ENCODE peak calls at places on chromosomes 1 and 21, in seven cellular contexts. One of them, this sample, is unnamed.

GRCh38 chr1:156814571-156815260 is 1.9 kb downstream of the SH2D2A start:
- DNase-seq in A549: no peak
- DNase-seq in stomach: no peak
- DNase-seq in thyroid gland: no peak
- DNase-seq in sigmoid colon: no peak
- DNase-seq in tibial nerve: no peak
- DNase-seq in HepG2: no peak
- DNase-seq in this sample: no peak

GRCh38 chr1:201753492-201753891 is 75.5 kb upstream of the IPO9 start:
- DNase-seq in A549: no peak
- DNase-seq in stomach: no peak
- DNase-seq in thyroid gland: no peak
- DNase-seq in sigmoid colon: no peak
- DNase-seq in tibial nerve: no peak
- DNase-seq in HepG2: no peak
- DNase-seq in this sample: no peak

GRCh38 chr1:12087797-12088314 is 24.8 kb downstream of the TNFRSF8 start:
- DNase-seq in A549: no peak
- DNase-seq in stomach: no peak
- DNase-seq in thyroid gland: no peak
- DNase-seq in sigmoid colon: no peak
- DNase-seq in tibial nerve: no peak
- DNase-seq in HepG2: no peak
- DNase-seq in this sample: no peak

GRCh38 chr1:207711285-207711684 is 40.6 kb upstream of the CD46 start:
- DNase-seq in A549: peak; percentile 59
- DNase-seq in stomach: no peak
- DNase-seq in thyroid gland: no peak
- DNase-seq in sigmoid colon: no peak
- DNase-seq in tibial nerve: no peak
- DNase-seq in HepG2: peak; percentile 20
- DNase-seq in this sample: peak; percentile 18

GRCh38 chr21:43188712-43189151 is 19.9 kb downstream of the CRYAA start:
- DNase-seq in A549: no peak
- DNase-seq in stomach: peak; percentile 66
- DNase-seq in thyroid gland: peak; percentile 69
- DNase-seq in sigmoid colon: peak; percentile 86
- DNase-seq in tibial nerve: peak; percentile 11
- DNase-seq in HepG2: no peak
- DNase-seq in this sample: peak; percentile 48

GRCh38 chr1:175222296-175222938 is 29.8 kb upstream of the KIAA0040 start:
- DNase-seq in A549: no peak
- DNase-seq in stomach: no peak
- DNase-seq in thyroid gland: no peak
- DNase-seq in sigmoid colon: no peak
- DNase-seq in tibial nerve: no peak
- DNase-seq in HepG2: no peak
- DNase-seq in this sample: no peak

GRCh38 chr1:11501906-11502485 is 23.0 kb downstream of the DISP3 start:
- DNase-seq in A549: no peak
- DNase-seq in stomach: no peak
- DNase-seq in thyroid gland: no peak
- DNase-seq in sigmoid colon: peak; percentile 43
- DNase-seq in tibial nerve: no peak
- DNase-seq in HepG2: no peak
- DNase-seq in this sample: no peak

GRCh38 chr1:25477448-25478034 is 46.8 kb downstream of the MACO1 start:
- DNase-seq in A549: no peak
- DNase-seq in stomach: no peak
- DNase-seq in thyroid gland: no peak
- DNase-seq in sigmoid colon: no peak
- DNase-seq in tibial nerve: no peak
- DNase-seq in HepG2: no peak
- DNase-seq in this sample: no peak

GRCh38 chr1:84698151-84698651 is 7.9 kb upstream of the SSX2IP start:
- DNase-seq in A549: no peak
- DNase-seq in stomach: no peak
- DNase-seq in thyroid gland: no peak
- DNase-seq in sigmoid colon: no peak
- DNase-seq in tibial nerve: no peak
- DNase-seq in HepG2: no peak
- DNase-seq in this sample: no peak

GRCh38 chr1:119626146-119626545 is 21.9 kb downstream of the ZNF697 start:
- DNase-seq in A549: no peak
- DNase-seq in stomach: no peak
- DNase-seq in thyroid gland: no peak
- DNase-seq in sigmoid colon: no peak
- DNase-seq in tibial nerve: no peak
- DNase-seq in HepG2: no peak
- DNase-seq in this sample: no peak

GRCh38 chr1:179575497-179576314 is at the start of gene NPHS2:
- DNase-seq in A549: no peak
- DNase-seq in stomach: no peak
- DNase-seq in thyroid gland: no peak
- DNase-seq in sigmoid colon: no peak
- DNase-seq in tibial nerve: no peak
- DNase-seq in HepG2: no peak
- DNase-seq in this sample: no peak

GRCh38 chr1:6028042-6028895 is 17.4 kb upstream of the KCNAB2 start:
- DNase-seq in A549: no peak
- DNase-seq in stomach: peak; percentile 43
- DNase-seq in thyroid gland: no peak
- DNase-seq in sigmoid colon: no peak
- DNase-seq in tibial nerve: peak; percentile 38
- DNase-seq in HepG2: no peak
- DNase-seq in this sample: no peak

GRCh38 chr21:15003463-15004135 is 61.2 kb downstream of the NRIP1 start:
- DNase-seq in A549: no peak
- DNase-seq in stomach: no peak
- DNase-seq in thyroid gland: no peak
- DNase-seq in sigmoid colon: no peak
- DNase-seq in tibial nerve: no peak
- DNase-seq in HepG2: no peak
- DNase-seq in this sample: no peak

GRCh38 chr21:14768042-14768441 is 221.9 kb upstream of the SAMSN1 start:
- DNase-seq in A549: no peak
- DNase-seq in stomach: no peak
- DNase-seq in thyroid gland: no peak
- DNase-seq in sigmoid colon: no peak
- DNase-seq in tibial nerve: no peak
- DNase-seq in HepG2: no peak
- DNase-seq in this sample: no peak

GRCh38 chr1:55631508-55631907 is 416.3 kb upstream of the USP24 start:
- DNase-seq in A549: no peak
- DNase-seq in stomach: no peak
- DNase-seq in thyroid gland: no peak
- DNase-seq in sigmoid colon: no peak
- DNase-seq in tibial nerve: no peak
- DNase-seq in HepG2: no peak
- DNase-seq in this sample: no peak

GRCh38 chr1:45326627-45327591 is at the start of gene HPDL:
- DNase-seq in A549: peak; percentile 45
- DNase-seq in stomach: peak; percentile 66
- DNase-seq in thyroid gland: peak; percentile 72
- DNase-seq in sigmoid colon: peak; percentile 84
- DNase-seq in tibial nerve: peak; percentile 37
- DNase-seq in HepG2: no peak
- DNase-seq in this sample: peak; percentile 66

GRCh38 chr1:180229483-180230415 is at the start of gene LHX4:
- DNase-seq in A549: peak; percentile 76
- DNase-seq in stomach: no peak
- DNase-seq in thyroid gland: peak; percentile 25
- DNase-seq in sigmoid colon: peak; percentile 52
- DNase-seq in tibial nerve: no peak
- DNase-seq in HepG2: no peak
- DNase-seq in this sample: peak; percentile 34

GRCh38 chr1:3775498-3776230 is 3.1 kb downstream of the SMIM1 start:
- DNase-seq in A549: peak; percentile 66
- DNase-seq in stomach: peak; percentile 55
- DNase-seq in thyroid gland: peak; percentile 94
- DNase-seq in sigmoid colon: no peak
- DNase-seq in tibial nerve: no peak
- DNase-seq in HepG2: peak; percentile 94
- DNase-seq in this sample: peak; percentile 76

GRCh38 chr1:173205146-173206051 is 1.7 kb downstream of the TNFSF4 start:
- DNase-seq in A549: no peak
- DNase-seq in stomach: no peak
- DNase-seq in thyroid gland: no peak
- DNase-seq in sigmoid colon: peak; percentile 79
- DNase-seq in tibial nerve: peak; percentile 61
- DNase-seq in HepG2: peak; percentile 88
- DNase-seq in this sample: peak; percentile 44

GRCh38 chr1:16165548-16165947 is 9.7 kb upstream of the EPHA2 start:
- DNase-seq in A549: peak; percentile 69
- DNase-seq in stomach: no peak
- DNase-seq in thyroid gland: no peak
- DNase-seq in sigmoid colon: no peak
- DNase-seq in tibial nerve: no peak
- DNase-seq in HepG2: no peak
- DNase-seq in this sample: no peak

GRCh38 chr1:16162163-16162822 is 6.4 kb upstream of the EPHA2 start:
- DNase-seq in A549: no peak
- DNase-seq in stomach: peak; percentile 71
- DNase-seq in thyroid gland: no peak
- DNase-seq in sigmoid colon: no peak
- DNase-seq in tibial nerve: no peak
- DNase-seq in HepG2: no peak
- DNase-seq in this sample: no peak

GRCh38 chr1:16166117-16166516 is 10.2 kb upstream of the EPHA2 start:
- DNase-seq in A549: no peak
- DNase-seq in stomach: no peak
- DNase-seq in thyroid gland: no peak
- DNase-seq in sigmoid colon: no peak
- DNase-seq in tibial nerve: no peak
- DNase-seq in HepG2: no peak
- DNase-seq in this sample: no peak

GRCh38 chr1:16163882-16164820 is 8.3 kb upstream of the EPHA2 start:
- DNase-seq in A549: peak; percentile 95
- DNase-seq in stomach: no peak
- DNase-seq in thyroid gland: no peak
- DNase-seq in sigmoid colon: no peak
- DNase-seq in tibial nerve: no peak
- DNase-seq in HepG2: peak; percentile 96
- DNase-seq in this sample: peak; percentile 43

GRCh38 chr1:16164821-16165364 is 9.0 kb upstream of the EPHA2 start:
- DNase-seq in A549: no peak
- DNase-seq in stomach: no peak
- DNase-seq in thyroid gland: no peak
- DNase-seq in sigmoid colon: no peak
- DNase-seq in tibial nerve: no peak
- DNase-seq in HepG2: no peak
- DNase-seq in this sample: no peak
- H3K4me1 ChIP-seq in A549: peaks cover 76% of the 10 kb centered on the region
- H3K4me1 ChIP-seq in stomach: peaks cover 13% of the 10 kb centered on the region
- H3K4me1 ChIP-seq in thyroid gland: peaks cover 9% of the 10 kb centered on the region
- H3K4me1 ChIP-seq in sigmoid colon: no peaks in the 10 kb centered on the region
- H3K4me1 ChIP-seq in tibial nerve: peaks cover 21% of the 10 kb centered on the region
- H3K4me1 ChIP-seq in HepG2: peaks cover 58% of the 10 kb centered on the region
- H3K4me1 ChIP-seq in this sample: peaks cover 24% of the 10 kb centered on the region

GRCh38 chr1:150484861-150485260 is 2.4 kb upstream of the TARS2 start:
- DNase-seq in A549: peak; percentile 53
- DNase-seq in stomach: no peak
- DNase-seq in thyroid gland: no peak
- DNase-seq in sigmoid colon: no peak
- DNase-seq in tibial nerve: no peak
- DNase-seq in HepG2: peak; percentile 35
- DNase-seq in this sample: no peak
- TF ChIP-seq CTCF in A549: peak; percentile 31
- TF ChIP-seq CTCF in stomach: no peak
- TF ChIP-seq CTCF in thyroid gland: no peak
- TF ChIP-seq CTCF in sigmoid colon: no peak
- TF ChIP-seq CTCF in tibial nerve: no peak
- TF ChIP-seq CTCF in HepG2: peak; percentile 53
- TF ChIP-seq CTCF in this sample: peak; percentile 24

GRCh38 chr1:19076841-19077616 is 120.6 kb upstream of the IFFO2 start:
- DNase-seq in A549: no peak
- DNase-seq in stomach: no peak
- DNase-seq in thyroid gland: no peak
- DNase-seq in sigmoid colon: no peak
- DNase-seq in tibial nerve: no peak
- DNase-seq in HepG2: no peak
- DNase-seq in this sample: no peak
- TF ChIP-seq POLR2A in A549: no peak
- TF ChIP-seq POLR2A in stomach: no peak
- TF ChIP-seq POLR2A in thyroid gland: no peak
- TF ChIP-seq POLR2A in sigmoid colon: no peak
- TF ChIP-seq POLR2A in tibial nerve: no peak
- TF ChIP-seq POLR2A in HepG2: no peak
- TF ChIP-seq POLR2A in this sample: no peak

GRCh38 chr1:2271841-2272655 is 43.9 kb downstream of the SKI start:
- DNase-seq in A549: no peak
- DNase-seq in stomach: no peak
- DNase-seq in thyroid gland: no peak
- DNase-seq in sigmoid colon: no peak
- DNase-seq in tibial nerve: no peak
- DNase-seq in HepG2: no peak
- DNase-seq in this sample: no peak

GRCh38 chr1:2269922-2270259 is 41.8 kb downstream of the SKI start:
- DNase-seq in A549: no peak
- DNase-seq in stomach: no peak
- DNase-seq in thyroid gland: no peak
- DNase-seq in sigmoid colon: no peak
- DNase-seq in tibial nerve: no peak
- DNase-seq in HepG2: no peak
- DNase-seq in this sample: no peak

GRCh38 chr1:2270260-2271100 is 42.4 kb downstream of the SKI start:
- DNase-seq in A549: no peak
- DNase-seq in stomach: no peak
- DNase-seq in thyroid gland: no peak
- DNase-seq in sigmoid colon: peak; percentile 77
- DNase-seq in tibial nerve: no peak
- DNase-seq in HepG2: peak; percentile 50
- DNase-seq in this sample: no peak

GRCh38 chr1:2272686-2273400 is 44.7 kb downstream of the SKI start:
- DNase-seq in A549: no peak
- DNase-seq in stomach: no peak
- DNase-seq in thyroid gland: no peak
- DNase-seq in sigmoid colon: no peak
- DNase-seq in tibial nerve: no peak
- DNase-seq in HepG2: no peak
- DNase-seq in this sample: no peak

DNA sequence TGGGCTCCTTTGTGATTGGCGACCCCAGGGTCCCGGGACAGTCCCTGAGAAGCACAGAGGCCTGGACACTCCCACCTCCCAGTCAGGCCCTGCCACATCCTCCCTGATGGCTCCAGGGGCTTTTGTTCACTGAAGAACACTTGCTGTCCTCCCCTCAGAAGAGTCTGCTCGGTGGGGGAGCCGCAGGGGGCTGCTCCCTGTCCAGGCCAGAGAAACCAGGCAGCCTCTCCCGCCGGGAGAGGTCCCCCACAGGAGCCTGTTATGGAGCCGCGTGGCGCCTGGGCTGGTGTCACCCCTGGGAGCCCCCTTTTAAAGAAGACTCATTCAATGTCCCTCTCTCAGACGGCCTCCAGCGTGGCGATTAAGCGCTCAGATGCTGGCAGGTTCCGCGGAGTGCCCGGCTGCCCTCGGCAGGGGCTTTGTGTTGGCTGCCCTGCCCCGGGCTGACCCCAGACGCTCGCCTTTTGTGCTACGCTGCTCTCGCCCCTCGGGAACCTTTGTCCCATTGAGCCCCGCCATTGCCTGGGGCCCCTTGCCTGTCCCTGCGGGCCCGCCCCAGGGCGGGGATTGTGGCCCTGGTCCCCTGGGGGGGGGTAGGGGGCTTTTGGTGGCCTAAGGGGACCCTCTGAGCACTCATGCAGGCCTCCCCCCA is 43.1 kb downstream of the SKI start:
- DNase-seq in A549: no peak
- DNase-seq in stomach: no peak
- DNase-seq in thyroid gland: no peak
- DNase-seq in sigmoid colon: no peak
- DNase-seq in tibial nerve: no peak
- DNase-seq in HepG2: no peak
- DNase-seq in this sample: no peak
- H3K4me1 ChIP-seq in A549: peaks cover 23% of the 10 kb centered on the region
- H3K4me1 ChIP-seq in stomach: peaks cover 96% of the 10 kb centered on the region
- H3K4me1 ChIP-seq in thyroid gland: peaks cover 73% of the 10 kb centered on the region
- H3K4me1 ChIP-seq in sigmoid colon: no peaks in the 10 kb centered on the region
- H3K4me1 ChIP-seq in tibial nerve: peaks cover 100% of the 10 kb centered on the region
- H3K4me1 ChIP-seq in HepG2: peaks cover 60% of the 10 kb centered on the region
- H3K4me1 ChIP-seq in this sample: peaks cover 38% of the 10 kb centered on the region

This sample was measured in body of pancreas.